ENCODE peak calls at places on chromosomes 4 and X, in five cellular contexts. V is kidney epithelial cell, R is cardiac fibroblast, G is fibroblast of mammary gland, D is WERI-Rb-1. H is an unnamed sample.

GRCh38 chrX:133389975-133390374 is 25.3 kb downstream of the GPC4 start:
- DNase-seq in V (no peak), R (no peak), G (no peak), D (no peak), H (no peak)

GRCh38 chr4:26854701-26855100 is 5.9 kb upstream of the STIM2 start:
- DNase-seq in V (no peak), R (no peak), G (no peak), D (no peak), H (no peak)

GRCh38 chr4:78787392-78788004 is 11.3 kb downstream of the BMP2K start:
- DNase-seq in V (no peak), R (no peak), G (no peak), D (peak), H (no peak)

GRCh38 chr4:132382243-132382642 is 766.9 kb upstream of the PCDH10 start:
- DNase-seq in V (no peak), R (no peak), G (no peak), D (no peak), H (no peak)

GRCh38 chrX:73577368-73577767 is 14.4 kb downstream of the CHIC1 start:
- DNase-seq in V (peak), R (peak), G (peak), D (no peak), H (peak)

GRCh38 chrX:28888421-28888820 is 301.2 kb downstream of the IL1RAPL1 start:
- DNase-seq in V (no peak), R (peak), G (no peak), D (no peak), H (no peak)

GRCh38 chr4:119040711-119041185 is 94.9 kb upstream of the MYOZ2 start:
- DNase-seq in V (peak), R (peak), G (peak), D (no peak), H (no peak)

GRCh38 chr4:139223682-139224317 is 46.8 kb upstream of the ELF2 start:
- DNase-seq in V (no peak), R (peak), G (peak), D (no peak), H (peak)

GRCh38 chr4:16750882-16751642 is 147.4 kb downstream of the LDB2 start:
- DNase-seq in V (no peak), R (no peak), G (no peak), D (no peak), H (no peak)

GRCh38 chr4:16754104-16754503 is 144.3 kb downstream of the LDB2 start:
- DNase-seq in V (no peak), R (no peak), G (no peak), D (no peak), H (no peak)

GRCh38 chr4:16750216-16750615 is 148.2 kb downstream of the LDB2 start:
- DNase-seq in V (no peak), R (no peak), G (no peak), D (no peak), H (no peak)

GRCh38 chr4:16757080-16757521 is 141.3 kb downstream of the LDB2 start:
- DNase-seq in V (no peak), R (peak), G (peak), D (no peak), H (no peak)

GRCh38 chr4:16752150-16752549 is 146.3 kb downstream of the LDB2 start:
- DNase-seq in V (no peak), R (peak), G (peak), D (no peak), H (no peak)
- TF ChIP-seq CTCF in V (no peak), R (peak), G (peak), D (no peak), H (peak)

DNA sequence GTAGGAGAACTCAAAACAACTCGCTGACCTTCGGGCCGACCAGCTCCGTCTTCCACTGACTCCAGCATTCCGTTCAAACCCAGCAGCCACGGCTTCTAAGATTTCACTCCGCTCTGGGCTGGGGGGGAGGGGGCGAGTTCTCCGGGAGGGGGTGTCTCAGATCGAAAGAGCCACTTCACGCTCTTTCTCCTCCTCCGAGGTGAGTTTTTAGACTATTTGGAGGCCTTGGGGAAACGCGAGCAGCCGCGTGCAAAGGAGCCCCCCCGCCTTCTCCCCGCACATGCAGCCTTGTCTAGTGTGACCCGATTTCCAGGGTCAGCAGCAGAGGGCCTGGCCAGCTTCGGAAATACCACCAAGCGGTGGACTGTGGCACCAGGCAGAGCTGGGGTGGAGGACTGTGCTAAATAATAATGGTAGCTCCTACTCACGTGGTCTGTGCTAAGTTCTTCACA is 79.2 kb upstream of the BCOR start:
- DNase-seq in V (no peak), R (peak), G (no peak), D (peak), H (no peak)
- H3K4me3 ChIP-seq in V (peak), R (peak), G (no peak), D (peak), H (peak)

DNA sequence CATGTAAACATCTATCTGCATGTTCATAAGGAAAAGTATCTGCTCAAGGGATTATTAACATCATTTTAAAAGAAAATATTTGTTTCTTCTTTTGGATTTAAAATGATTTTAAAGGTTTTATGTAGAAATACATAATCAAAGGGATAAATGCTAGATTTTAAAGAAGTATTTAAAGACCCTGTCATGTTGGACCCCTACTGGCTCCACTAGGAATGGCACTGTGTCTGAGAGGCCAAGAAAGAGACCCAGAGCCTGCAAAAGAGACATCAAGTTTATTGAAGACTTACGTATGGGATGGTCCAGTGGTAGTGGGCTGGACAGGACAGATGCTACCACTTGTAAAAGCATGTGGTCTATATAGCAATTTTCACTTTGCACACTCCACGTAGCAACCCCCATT is 78.7 kb upstream of the PCDH18 start:
- DNase-seq in V (no peak), R (peak), G (peak), D (peak), H (no peak)
- TF ChIP-seq CTCF in V (peak), R (peak), G (peak), D (peak), H (peak)

DNA sequence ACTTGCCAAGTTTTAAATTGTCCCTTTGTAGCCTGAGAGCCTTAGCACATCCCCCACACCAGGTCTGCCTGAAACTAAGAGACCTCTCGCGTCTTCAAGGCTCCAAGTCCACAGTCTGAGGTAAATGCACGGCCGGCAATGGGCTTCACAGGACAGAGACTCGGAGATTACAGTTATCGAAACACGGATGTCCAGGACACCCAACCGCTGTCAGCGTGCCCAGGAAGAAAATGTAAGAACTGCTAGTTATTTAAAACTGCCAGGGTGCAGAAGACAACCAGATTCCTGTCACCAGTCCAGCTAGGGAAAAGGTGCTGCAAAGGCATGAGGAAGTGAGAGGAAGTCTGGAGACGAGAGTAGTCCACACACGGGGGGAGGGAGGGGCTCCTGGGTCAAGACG is 28.9 kb downstream of the ZNF827 start:
- DNase-seq in V (no peak), R (no peak), G (peak), D (no peak), H (no peak)
- H3K4me3 ChIP-seq in V (no peak), R (no peak), G (peak), D (no peak), H (no peak)

DNA sequence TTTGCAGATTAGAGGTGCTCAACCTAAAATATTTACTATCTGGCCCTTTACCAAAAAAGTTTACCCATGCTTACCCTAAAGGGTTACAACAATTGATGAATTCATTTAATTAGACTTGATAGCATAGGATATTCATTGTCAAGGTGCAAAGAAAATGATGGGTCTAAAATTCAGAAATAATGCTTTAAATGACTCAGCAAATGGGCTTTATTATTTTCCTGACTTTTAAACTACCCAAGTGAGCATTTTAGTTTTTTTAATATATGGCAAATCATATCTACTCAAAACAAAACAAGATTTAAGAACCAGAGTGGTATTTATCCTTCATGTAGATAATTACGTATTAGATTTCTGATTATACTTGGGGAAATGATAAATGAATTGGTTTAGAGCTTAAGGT is 235.8 kb downstream of the DCLK2 start:
- DNase-seq in V (no peak), R (no peak), G (no peak), D (no peak), H (no peak)
- TF ChIP-seq CTCF in V (no peak), R (no peak), G (no peak), D (no peak), H (no peak)

GRCh38 chr4:1285790-1286553 is 3.7 kb upstream of the MAEA start:
- DNase-seq in V (no peak), R (peak), G (peak), D (peak), H (no peak)

GRCh38 chr4:1289232-1290164 is at the start of gene MAEA:
- DNase-seq in V (peak), R (peak), G (peak), D (peak), H (peak)

GRCh38 chr4:1290165-1290977 is 680 bp downstream of the MAEA start:
- DNase-seq in V (no peak), R (peak), G (no peak), D (no peak), H (no peak)

GRCh38 chr4:1291091-1291490 is 1.4 kb downstream of the MAEA start:
- DNase-seq in V (no peak), R (no peak), G (no peak), D (no peak), H (no peak)

DNA sequence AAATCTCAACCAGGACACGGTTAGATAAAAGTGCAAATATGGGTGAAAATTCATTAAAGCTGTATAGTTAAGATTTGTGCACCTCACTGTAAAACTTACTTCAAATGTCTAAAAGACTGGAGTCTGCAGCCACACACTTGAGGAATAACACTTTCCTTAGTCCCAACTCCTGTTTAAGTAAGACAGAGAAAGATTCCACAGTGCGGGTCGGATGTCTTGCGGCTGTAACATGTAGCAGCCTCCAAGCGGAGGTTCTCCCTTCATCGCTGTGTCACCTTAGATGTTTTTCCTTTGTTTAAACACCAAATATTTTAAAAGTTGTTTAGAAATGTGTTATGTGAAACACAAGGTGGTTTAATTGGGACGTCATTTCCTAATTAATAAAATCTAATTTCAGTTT is 905 bp upstream of the MAEA start:
- DNase-seq in V (no peak), R (no peak), G (no peak), D (no peak), H (no peak)
- H3K4me3 ChIP-seq in V (peak), R (no peak), G (peak), D (peak), H (peak)

GRCh38 chr4:6343950-6344408 is 74.3 kb downstream of the WFS1 start:
- DNase-seq in V (peak), R (peak), G (peak), D (peak), H (no peak)
- TF ChIP-seq CTCF in V (peak), R (no peak), G (no peak), D (peak), H (peak)